ENCODE peak calls at places on chromosomes 3 and 15, in seven cellular contexts. M, P, F, R, T, I and Q are unnamed samples.

GRCh38 chr15:68578960-68579935 is at the start of gene CORO2B:
- DNase-seq in P (peak), M (no peak), R (no peak), I (no peak), T (peak), F (no peak), Q (no peak)

GRCh38 chr3:129439817-129440647 is at the start of the genes IFT122 and MBD4:
- DNase-seq in P (peak), F (peak), T (peak), I (peak), R (peak), M (peak), Q (peak)

GRCh38 chr3:168121175-168121853 is 25.6 kb upstream of the GOLIM4 start:
- DNase-seq in M (peak), T (no peak), R (no peak), F (no peak), P (peak), I (no peak), Q (no peak)

GRCh38 chr15:84929795-84930371 is 45.4 kb downstream of the SLC28A1 start:
- DNase-seq in P (peak), F (peak), R (no peak), T (peak), I (no peak), M (peak), Q (peak)

GRCh38 chr3:190581041-190581501 is 67.2 kb downstream of the IL1RAP start:
- DNase-seq in M (no peak), I (no peak), T (no peak), F (peak), R (no peak), P (peak), Q (no peak)

GRCh38 chr3:54121404-54122045 is 827 bp upstream of the CACNA2D3 start:
- DNase-seq in F (no peak), P (no peak), I (no peak), R (no peak), T (peak), M (no peak), Q (no peak)

GRCh38 chr3:40574661-40575060 is 49.9 kb downstream of the ZNF621 start:
- DNase-seq in R (no peak), I (no peak), P (peak), F (peak), M (no peak), T (no peak), Q (no peak)

GRCh38 chr3:8851703-8852102 is 82.3 kb upstream of the OXTR start:
- DNase-seq in P (peak), F (peak), M (no peak), R (no peak), T (peak), I (no peak), Q (peak)

GRCh38 chr3:98877132-98877531 is 24.4 kb downstream of the DCBLD2 start:
- DNase-seq in I (no peak), F (no peak), R (no peak), M (no peak), T (no peak), P (no peak), Q (no peak)

GRCh38 chr3:2099779-2100191 is 1.1 kb downstream of the CNTN4 start:
- DNase-seq in R (no peak), M (no peak), I (no peak), P (no peak), T (peak), F (no peak), Q (no peak)

GRCh38 chr3:73805435-73805834 is 180.7 kb upstream of the PDZRN3 start:
- DNase-seq in M (no peak), T (no peak), P (no peak), R (peak), I (no peak), F (no peak), Q (no peak)

GRCh38 chr15:40280260-40281056 is 2.4 kb downstream of the ANKRD63 start:
- DNase-seq in F (no peak), M (no peak), I (no peak), T (no peak), R (no peak), P (no peak), Q (no peak)

GRCh38 chr3:159936541-159936940 is 52.1 kb upstream of the IL12A start:
- DNase-seq in F (no peak), R (no peak), I (no peak), T (no peak), P (peak), M (no peak), Q (no peak)

GRCh38 chr15:86773766-86774165 is 694.1 kb downstream of the AGBL1 start:
- DNase-seq in P (no peak), T (no peak), M (no peak), F (no peak), R (no peak), I (no peak), Q (no peak)

GRCh38 chr15:43920815-43921214 is 94.0 kb downstream of the WDR76 start:
- DNase-seq in I (no peak), F (peak), M (no peak), R (no peak), P (no peak), T (no peak), Q (no peak)

GRCh38 chr3:109355625-109356441 is 18.5 kb upstream of the DPPA4 start:
- DNase-seq in T (no peak), P (no peak), I (no peak), R (no peak), F (no peak), M (no peak), Q (no peak)

GRCh38 chr3:190225186-190225692 is 97.0 kb downstream of the CLDN1 start:
- DNase-seq in T (peak), M (no peak), I (no peak), F (peak), R (no peak), P (peak), Q (peak)

GRCh38 chr3:183500349-183500748 is 55.2 kb downstream of the KLHL6 start:
- DNase-seq in M (no peak), I (no peak), P (no peak), F (no peak), R (no peak), T (no peak), Q (no peak)

GRCh38 chr3:128353991-128354687 is 112.6 kb downstream of the DNAJB8 start:
- DNase-seq in I (no peak), T (no peak), M (no peak), F (peak), P (no peak), R (no peak), Q (peak)

GRCh38 chr3:41693799-41694198 is 268.1 kb downstream of the ULK4 start:
- DNase-seq in M (no peak), F (no peak), R (no peak), I (no peak), P (peak), T (no peak), Q (no peak)

GRCh38 chr3:79018671-79019136 is 749.1 kb downstream of the ROBO1 start:
- DNase-seq in M (peak), P (peak), F (peak), R (peak), I (no peak), T (peak), Q (peak)

GRCh38 chr15:48680841-48681240 is 35.3 kb upstream of the FBN1 start:
- DNase-seq in P (peak), F (peak), R (no peak), T (no peak), M (no peak), I (no peak), Q (no peak)

GRCh38 chr15:30023798-30024295 is 58.9 kb upstream of the GOLGA8J start:
- DNase-seq in I (no peak), P (peak), M (no peak), F (peak), T (peak), R (no peak), Q (no peak)

GRCh38 chr15:71400347-71400746 is 285.1 kb downstream of the THSD4 start:
- DNase-seq in F (no peak), M (no peak), P (peak), I (no peak), R (no peak), T (no peak), Q (no peak)

GRCh38 chr3:179590669-179591068 is 13.8 kb downstream of the MRPL47 start:
- DNase-seq in F (no peak), I (no peak), M (no peak), P (no peak), T (no peak), R (no peak), Q (no peak)

GRCh38 chr15:87752250-87752951 is 504.1 kb downstream of the NTRK3 start:
- DNase-seq in T (no peak), R (no peak), M (no peak), P (peak), I (no peak), F (peak), Q (no peak)

GRCh38 chr3:106839576-106840280 is 537.5 kb upstream of the CCDC54 start:
- DNase-seq in I (no peak), T (no peak), F (no peak), P (peak), R (no peak), M (no peak), Q (no peak)

GRCh38 chr3:158160958-158161357 is 51.1 kb downstream of the RSRC1 start:
- DNase-seq in M (no peak), P (peak), I (no peak), F (peak), T (peak), R (no peak), Q (no peak)

GRCh38 chr15:74983725-74984231 is 11.6 kb upstream of the SCAMP5 start:
- DNase-seq in T (no peak), F (no peak), M (no peak), R (no peak), I (no peak), P (peak), Q (no peak)

GRCh38 chr15:48149858-48150257 is 28.2 kb downstream of the MYEF2 start:
- DNase-seq in I (no peak), M (no peak), R (no peak), F (peak), P (peak), T (no peak), Q (no peak)

GRCh38 chr15:51924146-51925068 is 47.2 kb downstream of the LEO1 start:
- DNase-seq in F (no peak), T (no peak), P (no peak), M (peak), I (no peak), R (no peak), Q (no peak)